ENCODE peak calls at places on chromosomes 6 and 20, in five cellular contexts. Y is sigmoid colon, T is cerebellar cortex, S is cardiac septum, Z is astrocyte of the cerebellum. K is an unnamed sample.

GRCh38 chr6:85421963-85422362 is 27.9 kb upstream of the NT5E start:
- DNase-seq in Y (no peak), T (no peak), S (no peak), Z (no peak), K (peak)

GRCh38 chr20:1307171-1307570 is 21.8 kb downstream of the SDCBP2 start:
- DNase-seq in Y (no peak), T (no peak), S (no peak), Z (no peak), K (no peak)

GRCh38 chr20:44247676-44248419 is 740 bp downstream of the GDAP1L1 start:
- DNase-seq in Y (no peak), T (peak), S (no peak), Z (peak), K (no peak)

GRCh38 chr20:63491635-63492230 is 7.2 kb downstream of the EEF1A2 start:
- DNase-seq in Y (no peak), T (no peak), S (no peak), Z (no peak), K (no peak)

GRCh38 chr6:53582963-53583362 is 38.1 kb upstream of the GCLC start:
- DNase-seq in Y (no peak), T (no peak), S (no peak), Z (no peak), K (no peak)

GRCh38 chr6:112253842-112254816 is at the start of gene LAMA4:
- DNase-seq in Y (peak), T (peak), S (peak), Z (no peak), K (no peak)

GRCh38 chr20:2840967-2841531 is 504 bp downstream of the VPS16 start:
- DNase-seq in Y (peak), T (peak), S (peak), Z (no peak), K (peak)

GRCh38 chr6:25136879-25137278 is 142.3 kb upstream of the CARMIL1 start:
- DNase-seq in Y (no peak), T (no peak), S (no peak), Z (no peak), K (no peak)

GRCh38 chr6:142907017-142907470 is 37.9 kb downstream of the HIVEP2 start:
- DNase-seq in Y (no peak), T (no peak), S (no peak), Z (no peak), K (no peak)

GRCh38 chr20:17622086-17622850 is 52.4 kb downstream of the DSTN start:
- DNase-seq in Y (peak), T (no peak), S (peak), Z (no peak), K (no peak)

GRCh38 chr6:91653954-91654843 is 1067.3 kb upstream of the MAP3K7 start:
- DNase-seq in Y (no peak), T (peak), S (no peak), Z (peak), K (no peak)

GRCh38 chr6:169490409-169490708 is 211.5 kb downstream of the WDR27 start:
- DNase-seq in Y (no peak), T (no peak), S (no peak), Z (no peak), K (no peak)

GRCh38 chr20:9392892-9393857 is 121.2 kb upstream of the LAMP5 start:
- DNase-seq in Y (peak), T (peak), S (no peak), Z (peak), K (peak)

GRCh38 chr20:24411003-24411402 is 58.4 kb upstream of the SYNDIG1 start:
- DNase-seq in Y (no peak), T (no peak), S (no peak), Z (no peak), K (no peak)

GRCh38 chr20:33249456-33249855 is 13.7 kb downstream of the BPIFA1 start:
- DNase-seq in Y (no peak), T (peak), S (no peak), Z (no peak), K (no peak)

GRCh38 chr6:4672772-4673171 is 103.4 kb upstream of the CDYL start:
- DNase-seq in Y (no peak), T (no peak), S (no peak), Z (no peak), K (no peak)

GRCh38 chr6:35920793-35921732 is at the start of gene SRPK1:
- DNase-seq in Y (peak), T (peak), S (peak), Z (peak), K (no peak)

GRCh38 chr6:34792605-34793500 is 970 bp downstream of the BLTP3A start:
- DNase-seq in Y (peak), T (peak), S (no peak), Z (no peak), K (peak)

GRCh38 chr6:85126448-85127178 is 323.3 kb upstream of the NT5E start:
- DNase-seq in Y (no peak), T (peak), S (no peak), Z (no peak), K (no peak)

GRCh38 chr6:49264909-49265308 is 198.1 kb downstream of the MMUT start:
- DNase-seq in Y (no peak), T (no peak), S (no peak), Z (no peak), K (no peak)

GRCh38 chr6:52104979-52105378 is 17.6 kb upstream of the PKHD1 start:
- DNase-seq in Y (no peak), T (no peak), S (no peak), Z (no peak), K (no peak)

GRCh38 chr20:44914924-44915323 is 5.1 kb downstream of the PABPC1L start:
- DNase-seq in Y (no peak), T (no peak), S (no peak), Z (no peak), K (no peak)

GRCh38 chr6:169851641-169852503 is 100.5 kb downstream of the ERMARD start:
- DNase-seq in Y (no peak), T (no peak), S (peak), Z (peak), K (no peak)

GRCh38 chr6:170260686-170261085 is 30.2 kb downstream of the DLL1 start:
- DNase-seq in Y (peak), T (no peak), S (no peak), Z (no peak), K (no peak)

GRCh38 chr6:43070028-43070632 is 6.0 kb upstream of the PTK7 start:
- DNase-seq in Y (no peak), T (peak), S (no peak), Z (no peak), K (peak)

K was measured in amniotic stem cell.